ENCODE peak calls at places on chromosomes 11 and 22, in seven cellular contexts. C is progenitor cell of endocrine pancreas; V is left ventricle myocardium inferior; Z is left cardiac atrium; M is MCF 10A; E is stimulated activated CD4-positive, alpha-beta T cell treated with anti-CD3 and anti-CD28 coated beads, Interleukin-12 subunit alpha, Interleukin-12 subunit beta, amount 100 ng/mL, for 48 hours; L is non-pigmented ciliary epithelial cell. S is an unnamed sample.

GRCh38 chr11:27310182-27310581 is 52.8 kb downstream of the CCDC34 start:
- DNase-seq in C (no peak), V (no peak), Z (no peak), M (no peak), E (no peak), L (no peak), S (no peak)

GRCh38 chr11:60485987-60486386 is 6.6 kb upstream of the MS4A12 start:
- DNase-seq in C (no peak), V (no peak), Z (no peak), M (peak), E (no peak), L (no peak), S (peak)

GRCh38 chr11:103584021-103584420 is 452.4 kb upstream of the DDI1 start:
- DNase-seq in C (no peak), V (no peak), Z (no peak), M (no peak), E (no peak), L (no peak), S (no peak)

GRCh38 chr11:92946707-92947106 is 22.7 kb upstream of the MTNR1B start:
- DNase-seq in C (no peak), V (no peak), Z (no peak), M (no peak), E (no peak), L (no peak), S (no peak)

GRCh38 chr22:22710719-22711531 is 66.5 kb downstream of the GGTLC2 start:
- DNase-seq in C (peak), V (peak), Z (peak), M (peak), E (peak), L (no peak), S (peak)

GRCh38 chr11:120974980-120975379 is 48.9 kb upstream of the TBCEL start:
- DNase-seq in C (no peak), V (no peak), Z (no peak), M (no peak), E (no peak), L (no peak), S (no peak)

GRCh38 chr11:106276859-106277436 is 199.5 kb downstream of the AASDHPPT start:
- DNase-seq in C (no peak), V (no peak), Z (no peak), M (peak), E (no peak), L (no peak), S (no peak)

GRCh38 chr22:21816787-21817496 is 50.5 kb downstream of the MAPK1 start:
- DNase-seq in C (no peak), V (no peak), Z (no peak), M (peak), E (no peak), L (peak), S (peak)

GRCh38 chr11:69674267-69674885 is 777 bp downstream of the LTO1 start:
- DNase-seq in C (no peak), V (no peak), Z (peak), M (peak), E (no peak), L (peak), S (peak)

GRCh38 chr11:117039897-117040296 is 58.3 kb downstream of the SIK3 start:
- DNase-seq in C (no peak), V (no peak), Z (no peak), M (peak), E (no peak), L (no peak), S (no peak)

GRCh38 chr11:22461626-22462025 is 123.4 kb downstream of the SLC17A6 start:
- DNase-seq in C (no peak), V (no peak), Z (no peak), M (no peak), E (no peak), L (peak), S (no peak)

GRCh38 chr11:119087747-119088241 is 3.1 kb downstream of the HMBS start:
- DNase-seq in C (no peak), V (no peak), Z (no peak), M (no peak), E (no peak), L (no peak), S (no peak)

GRCh38 chr22:35618427-35619223 is 1.5 kb upstream of the MB start:
- DNase-seq in C (no peak), V (no peak), Z (no peak), M (no peak), E (no peak), L (no peak), S (no peak)

GRCh38 chr11:116790167-116791001 is 1.3 kb downstream of the APOA5 start:
- DNase-seq in C (no peak), V (no peak), Z (no peak), M (no peak), E (no peak), L (no peak), S (no peak)

GRCh38 chr11:12243511-12243910 is 133.1 kb downstream of the MICAL2 start:
- DNase-seq in C (no peak), V (no peak), Z (no peak), M (no peak), E (no peak), L (no peak), S (no peak)

GRCh38 chr11:65576867-65577755 is 1.3 kb downstream of the EHBP1L1 start:
- DNase-seq in C (no peak), V (peak), Z (peak), M (peak), E (no peak), L (no peak), S (peak)

GRCh38 chr11:116712428-116712827 is 60.4 kb downstream of the BUD13 start:
- DNase-seq in C (no peak), V (no peak), Z (no peak), M (no peak), E (no peak), L (no peak), S (no peak)

GRCh38 chr22:28425211-28425610 is 254.4 kb downstream of the TTC28 start:
- DNase-seq in C (no peak), V (no peak), Z (no peak), M (no peak), E (no peak), L (no peak), S (no peak)

GRCh38 chr22:29464581-29464980 is 15.4 kb upstream of the NEFH start:
- DNase-seq in C (no peak), V (no peak), Z (no peak), M (no peak), E (no peak), L (no peak), S (no peak)

GRCh38 chr11:86292912-86293606 is 9.0 kb upstream of the HIKESHI start:
- DNase-seq in C (no peak), V (no peak), Z (no peak), M (no peak), E (peak), L (no peak), S (no peak)

GRCh38 chr11:46485852-46486443 is 94.4 kb upstream of the CHRM4 start:
- DNase-seq in C (no peak), V (no peak), Z (no peak), M (no peak), E (no peak), L (no peak), S (no peak)